ENCODE peak calls at places on chromosomes 7 and 10, in four cellular contexts. Q is astrocyte; F is A673; L is effector memory CD4-positive, alpha-beta T cell. X is an unnamed sample. For H3K9me3, the result is how much of the 10 kb centered on the place peaks cover.

GRCh38 chr10:94315975-94316464 is 46.7 kb downstream of the NOC3L start:
- DNase-seq in F (peak), Q (peak), L (no peak), X (no peak)

GRCh38 chr10:2949948-2950354 is 117.4 kb upstream of the PFKP start:
- DNase-seq in Q (peak), F (peak), L (no peak), X (no peak)

GRCh38 chr7:81111358-81111757 is 192.5 kb upstream of the SEMA3C start:
- DNase-seq in F (no peak), L (no peak), Q (peak), X (no peak)

GRCh38 chr10:28875535-28876208 is 198.4 kb downstream of the BAMBI start:
- DNase-seq in Q (peak), L (no peak), F (peak), X (no peak)

GRCh38 chr7:117118579-117119180 is 165.4 kb downstream of the ST7 start:
- DNase-seq in L (no peak), Q (no peak), F (no peak), X (no peak)

GRCh38 chr7:140732436-140732835 is 35.9 kb downstream of the NDUFB2 start:
- DNase-seq in L (no peak), F (no peak), Q (no peak), X (no peak)

GRCh38 chr10:35160743-35161142 is 34.1 kb downstream of the CREM start:
- DNase-seq in L (no peak), Q (no peak), F (no peak), X (no peak)

GRCh38 chr7:130334274-130334673 is 10.3 kb upstream of the CPA5 start:
- DNase-seq in L (no peak), Q (no peak), F (no peak), X (no peak)

GRCh38 chr7:44244282-44244681 is 43.5 kb downstream of the YKT6 start:
- DNase-seq in Q (no peak), L (no peak), F (peak), X (no peak)

GRCh38 chr10:13613519-13613918 is 26.8 kb downstream of the PRPF18 start:
- DNase-seq in L (no peak), F (peak), Q (peak), X (no peak)

GRCh38 chr7:24435002-24435401 is 138.2 kb upstream of the PALS2 start:
- DNase-seq in Q (no peak), F (no peak), L (no peak), X (no peak)

GRCh38 chr10:29766753-29767152 is 132.0 kb upstream of the SVIL start:
- DNase-seq in L (no peak), F (no peak), Q (no peak), X (no peak)

GRCh38 chr10:103120546-103120945 is 72.5 kb downstream of the NT5C2 start:
- DNase-seq in F (no peak), Q (no peak), L (no peak), X (no peak)

GRCh38 chr10:24150853-24151252 is 58.1 kb upstream of the KIAA1217 start:
- DNase-seq in L (no peak), F (no peak), Q (no peak), X (no peak)

GRCh38 chr7:98404840-98405239 is 4.0 kb upstream of the BAIAP2L1 start:
- DNase-seq in L (no peak), Q (no peak), F (no peak), X (no peak)

GRCh38 chr10:59880976-59881510 is 25.3 kb downstream of the CCDC6 start:
- DNase-seq in L (no peak), F (no peak), Q (no peak), X (no peak)

GRCh38 chr7:74059681-74060588 is 23.7 kb upstream of the LIMK1 start:
- DNase-seq in Q (no peak), L (no peak), F (no peak), X (no peak)

GRCh38 chr7:55077581-55078410 is 59.0 kb downstream of the EGFR start:
- DNase-seq in Q (no peak), L (no peak), F (no peak), X (no peak)

GRCh38 chr7:43198016-43198415 is 85.6 kb downstream of the HECW1 start:
- DNase-seq in F (no peak), L (no peak), Q (no peak), X (no peak)

GRCh38 chr7:101173752-101174244 is 6.3 kb downstream of the NAT16 start:
- DNase-seq in L (peak), F (peak), Q (no peak), X (peak)

GRCh38 chr7:64515330-64515729 is 47.5 kb downstream of the ZNF680 start:
- DNase-seq in Q (peak), F (no peak), L (no peak), X (no peak)

GRCh38 chr7:100825760-100826545 is 1.4 kb downstream of the EPHB4 start:
- DNase-seq in F (peak), L (no peak), Q (peak), X (no peak)

GRCh38 chr10:100896876-100897461 is 15.8 kb upstream of the SLF2 start:
- DNase-seq in L (no peak), F (no peak), Q (no peak), X (no peak)

GRCh38 chr10:131880016-131880590 is 20.7 kb upstream of the PPP2R2D start:
- DNase-seq in F (no peak), L (no peak), Q (no peak), X (no peak)

GRCh38 chr7:101829856-101830255 is 12.4 kb downstream of the CUX1 start:
- DNase-seq in F (no peak), L (no peak), Q (no peak), X (no peak)

GRCh38 chr7:134720091-134720935 is 59.1 kb upstream of the CALD1 start:
- DNase-seq in F (no peak), Q (peak), L (no peak), X (no peak)

GRCh38 chr10:106285199-106285598 is 879.3 kb downstream of the SORCS1 start:
- DNase-seq in Q (no peak), L (no peak), F (no peak), X (no peak)

DNA sequence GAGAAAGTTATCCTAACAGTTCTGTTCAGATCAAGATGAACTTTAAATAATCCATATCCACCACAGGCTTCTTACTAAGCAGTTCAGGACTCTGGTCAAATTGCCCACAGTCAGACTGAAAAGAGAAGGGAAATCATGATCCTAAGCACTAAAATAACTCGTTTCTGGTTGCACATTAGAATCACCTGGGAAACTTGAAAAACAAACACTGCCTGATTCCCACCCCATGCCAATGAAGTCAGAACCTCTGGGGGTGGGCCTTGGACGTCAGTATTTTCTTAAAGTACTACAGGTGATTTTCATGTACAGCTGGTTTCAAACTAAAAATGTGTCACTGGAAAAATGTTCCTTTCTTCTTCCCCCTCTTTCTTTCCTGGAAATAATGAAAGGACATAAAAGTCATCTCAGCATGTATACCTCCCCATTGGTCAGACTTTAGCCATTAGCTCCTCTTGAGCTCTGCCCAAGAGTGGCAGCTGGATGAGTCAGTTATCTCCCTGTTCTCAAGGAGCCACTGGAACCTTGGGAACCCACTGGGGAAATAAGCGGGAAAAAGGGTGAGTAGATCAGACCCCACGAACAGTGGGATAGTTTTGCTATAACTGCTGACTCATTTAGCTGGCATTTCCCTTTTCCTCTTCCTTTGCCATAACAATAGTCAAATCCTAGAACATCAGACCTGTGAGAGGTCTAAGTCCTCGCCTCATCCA is 75.3 kb upstream of the IL6 start:
- DNase-seq in F (peak), L (no peak), Q (peak), X (no peak)
- H3K9me3 ChIP-seq in F (under half), L (under half), Q (under half), X (under half)

DNA sequence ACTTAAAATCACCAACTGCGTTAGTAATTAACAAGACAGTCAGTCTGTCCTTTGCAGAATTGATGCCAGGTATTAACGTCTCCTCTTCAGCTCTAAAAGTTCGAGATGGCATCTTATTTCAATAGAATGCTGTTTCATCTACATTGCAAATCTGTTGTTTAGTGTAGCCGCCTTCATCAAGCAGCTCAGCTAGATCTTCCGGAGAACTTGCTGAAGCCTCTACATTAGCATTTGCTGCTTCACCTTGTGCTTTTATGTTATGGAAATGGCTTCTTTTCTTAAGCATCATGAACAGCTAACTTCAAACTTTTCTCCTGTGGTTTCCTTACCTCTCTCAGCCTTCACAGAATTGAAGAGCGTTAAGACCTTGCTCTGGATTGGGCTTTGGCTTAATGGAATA is 95.5 kb upstream of the FAM20C start:
- DNase-seq in F (no peak), L (no peak), Q (no peak), X (no peak)
- H3K9me3 ChIP-seq in F (under half), L (under half), Q (under half), X (under half)

GRCh38 chr7:56609852-56610355 is 493.7 kb upstream of the NUPR2 start:
- DNase-seq in L (no peak), Q (no peak), F (no peak), X (no peak)

DNA sequence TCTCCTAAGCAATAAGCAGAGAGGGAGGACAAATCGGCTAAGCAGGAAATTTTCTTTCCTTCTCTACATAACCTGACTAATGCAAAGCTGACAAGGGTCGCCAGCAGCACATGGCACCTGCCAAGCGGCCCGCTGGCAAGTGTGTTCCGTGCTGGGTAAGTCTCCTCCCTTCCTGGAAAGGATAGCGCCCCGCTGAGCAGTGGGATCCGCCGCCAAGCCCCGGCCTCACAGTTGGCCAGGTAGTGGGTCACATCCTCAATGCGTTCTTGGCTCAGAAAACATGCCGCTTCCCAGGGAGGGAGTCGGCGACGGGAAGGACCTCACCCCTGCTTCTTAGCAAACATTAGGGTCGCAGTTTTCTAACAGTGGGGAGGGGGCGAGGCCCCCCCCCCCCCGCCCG is 488.9 kb upstream of the NUPR2 start:
- DNase-seq in Q (no peak), L (no peak), F (no peak), X (no peak)
- H3K9me3 ChIP-seq in Q (under half), L (under half), F (under half), X (under half)

DNA sequence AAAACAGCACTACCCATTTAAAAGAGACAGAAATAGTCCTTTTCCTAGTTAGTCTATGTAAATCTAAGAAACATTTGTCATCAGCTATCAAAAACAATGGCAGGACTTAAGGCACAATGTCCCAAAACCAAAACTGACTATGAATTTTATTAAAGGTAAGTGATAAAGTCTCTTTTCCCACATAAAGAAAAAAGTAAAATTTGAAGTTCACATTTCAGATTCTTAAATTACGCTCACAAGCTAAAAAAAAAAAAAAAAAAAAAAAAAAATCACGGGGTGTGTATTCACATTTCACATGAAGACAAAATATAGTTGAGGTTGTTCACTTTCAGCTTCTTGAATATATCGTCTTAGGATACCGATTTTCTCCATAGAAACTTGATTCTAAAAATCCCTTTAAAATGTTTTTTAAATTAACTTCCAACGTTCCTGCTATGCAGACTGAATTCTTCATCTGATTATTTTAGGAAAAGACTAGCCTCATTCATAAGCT is 1.6 kb downstream of the P4HA1 start:
- DNase-seq in L (no peak), F (no peak), Q (no peak), X (no peak)
- H3K9me3 ChIP-seq in L (under half), F (under half), Q (under half), X (under half)

DNA sequence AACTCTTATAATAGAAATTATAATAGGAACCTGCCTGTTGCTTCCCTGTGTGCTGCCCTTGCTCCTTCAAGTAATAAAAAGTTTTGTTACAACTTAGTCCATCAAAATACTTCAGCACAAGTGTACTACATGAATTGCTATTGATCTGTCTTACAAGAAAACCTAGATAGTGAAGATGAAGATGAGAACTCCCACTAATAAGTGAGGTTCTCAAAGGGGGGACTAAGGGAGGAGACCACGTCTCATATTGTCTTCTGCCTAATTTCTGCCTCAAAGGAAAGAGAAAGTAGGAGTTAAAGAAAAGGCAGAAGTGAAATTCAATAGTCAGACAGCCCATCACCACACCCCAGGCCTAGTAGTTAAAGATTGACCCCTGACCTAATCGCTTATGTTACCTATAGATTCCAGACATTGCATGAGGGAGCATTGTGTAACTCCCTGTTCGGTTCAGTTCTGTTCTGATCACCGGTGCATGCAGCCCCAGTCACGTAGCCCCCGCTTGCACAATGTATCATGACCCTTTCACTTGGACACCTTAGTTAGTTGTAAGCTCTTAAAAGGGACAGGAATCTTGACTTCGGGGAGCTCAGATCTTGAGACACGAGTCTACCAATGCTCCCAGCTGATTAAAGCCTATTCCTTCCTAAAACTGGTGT is 18.2 kb upstream of the CHST3 start:
- DNase-seq in L (no peak), Q (no peak), F (no peak), X (no peak)
- H3K9me3 ChIP-seq in L (under half), Q (under half), F (under half), X (under half)

GRCh38 chr7:20095441-20095840 is 121.7 kb downstream of the MACC1 start:
- DNase-seq in F (no peak), L (no peak), Q (no peak), X (no peak)

GRCh38 chr7:20095862-20096261 is 121.3 kb downstream of the MACC1 start:
- DNase-seq in L (no peak), F (no peak), Q (no peak), X (no peak)
- H3K9me3 ChIP-seq in L (under half), F (under half), Q (under half), X (under half)

DNA sequence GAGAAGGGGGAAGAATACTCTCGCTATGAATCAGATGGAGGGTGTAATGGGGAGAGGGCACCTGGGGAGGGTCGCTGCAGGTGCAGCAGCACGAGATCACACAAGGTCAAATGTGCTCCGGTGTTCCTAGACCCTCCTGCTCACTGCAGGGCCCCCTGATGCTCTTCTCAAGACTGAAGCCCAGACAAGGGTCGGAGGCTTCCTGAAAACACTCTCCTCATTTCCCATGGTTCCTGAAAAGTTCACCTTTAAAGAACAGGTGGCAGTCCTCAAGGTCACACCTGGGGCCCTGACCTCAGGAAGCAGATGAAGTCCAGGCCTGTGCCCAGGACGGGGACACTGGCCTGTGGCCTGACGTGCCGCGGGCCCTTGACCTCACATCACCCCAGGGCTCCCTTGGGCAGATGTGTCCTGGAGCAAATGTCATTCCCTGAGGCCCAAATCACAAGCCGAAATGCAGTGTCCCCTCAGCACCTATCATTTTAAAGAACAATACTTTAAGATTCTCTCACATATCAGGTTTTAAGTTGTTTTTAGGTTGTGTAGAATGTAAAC is 289.8 kb downstream of the GLRX3 start:
- DNase-seq in L (no peak), F (no peak), Q (no peak), X (no peak)
- H3K9me3 ChIP-seq in L (under half), F (under half), Q (under half), X (under half)

DNA sequence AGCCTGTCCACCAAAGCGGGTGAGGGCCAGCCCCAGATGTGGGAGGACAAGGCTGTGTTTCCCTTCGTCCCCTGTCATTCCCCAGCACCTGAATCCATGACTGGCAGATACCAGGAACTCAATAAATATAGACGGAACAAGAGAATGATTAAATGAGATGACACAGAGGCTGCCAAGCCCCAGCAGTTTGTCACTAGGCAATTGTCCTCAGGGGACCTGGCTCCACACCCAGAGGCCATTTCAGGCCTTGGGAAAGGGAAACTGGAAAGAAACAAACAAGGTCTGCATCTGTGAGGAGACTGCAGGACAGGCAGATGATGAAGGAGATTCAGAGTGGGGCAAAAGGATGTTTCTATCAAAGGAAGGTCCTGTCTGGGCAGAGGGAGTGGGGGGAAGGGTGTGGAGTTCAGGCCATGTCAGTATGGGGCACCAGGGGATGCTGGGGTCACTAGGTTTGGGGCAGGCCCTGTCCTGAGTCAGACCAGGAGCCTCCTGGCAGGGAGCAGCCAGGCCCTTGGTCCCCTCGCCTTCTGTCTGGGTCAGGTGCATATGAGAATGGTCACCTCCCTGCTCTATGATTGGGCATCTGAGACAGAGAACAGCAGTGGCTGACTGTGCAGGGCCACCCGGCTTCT is 576.3 kb downstream of the GRID1 start:
- DNase-seq in Q (no peak), L (no peak), F (no peak), X (no peak)
- H3K9me3 ChIP-seq in Q (under half), L (under half), F (under half), X (under half)

GRCh38 chr7:30585675-30586074 is 9.0 kb upstream of the GARS1 start:
- DNase-seq in L (no peak), Q (no peak), F (no peak), X (no peak)

GRCh38 chr7:30584970-30585369 is 9.7 kb upstream of the GARS1 start:
- DNase-seq in F (no peak), L (no peak), Q (no peak), X (no peak)

GRCh38 chr7:30583181-30583580 is 11.5 kb upstream of the GARS1 start:
- DNase-seq in Q (no peak), L (no peak), F (no peak), X (no peak)

GRCh38 chr7:30584415-30584814 is 10.3 kb upstream of the GARS1 start:
- DNase-seq in F (no peak), Q (no peak), L (no peak), X (no peak)
- H3K9me3 ChIP-seq in F (under half), Q (under half), L (under half), X (under half)

X was measured in T-helper 17 cell.